ENCODE peak calls at places on chromosomes 5 and 9, in ten cellular contexts. V, Y, A, I, O, J, S, X, Z and K are unnamed samples.
A peak's percentile ranks its signal among the peaks of the same experiment; 100 is the strongest.

GRCh38 chr5:10161778-10162177 is 87.9 kb downstream of the ATPSCKMT start:
- DNase-seq in V (no peak), Y (no peak), A (no peak), I (no peak), O (no peak), J (no peak), S (no peak), X (no peak), Z (no peak), K (no peak)

GRCh38 chr5:2757563-2758311 is 6.3 kb upstream of the IRX2 start:
- DNase-seq in V (no peak), Y (no peak), A (no peak), I (peak; percentile 51), O (no peak), J (no peak), S (peak; percentile 97), X (peak; percentile 70), Z (peak; percentile 100), K (peak; percentile 94)

GRCh38 chr9:6646028-6646636 is 603 bp upstream of the GLDC start:
- DNase-seq in V (no peak), Y (no peak), A (no peak), I (no peak), O (no peak), J (no peak), S (no peak), X (no peak), Z (no peak), K (no peak)

GRCh38 chr5:168076561-168076991 is 214.9 kb upstream of the WWC1 start:
- DNase-seq in V (no peak), Y (no peak), A (no peak), I (no peak), O (peak; percentile 2), J (no peak), S (no peak), X (peak; percentile 72), Z (peak; percentile 17), K (peak; percentile 50)

GRCh38 chr9:81720450-81721086 is 31.2 kb upstream of the TLE1 start:
- DNase-seq in V (no peak), Y (no peak), A (peak; percentile 13), I (no peak), O (no peak), J (no peak), S (no peak), X (no peak), Z (no peak), K (no peak)

GRCh38 chr9:133563286-133564213 is 29.0 kb downstream of the ADAMTSL2 start:
- DNase-seq in V (no peak), Y (no peak), A (no peak), I (no peak), O (no peak), J (no peak), S (no peak), X (no peak), Z (no peak), K (no peak)

GRCh38 chr9:32069169-32069813 is 315.2 kb upstream of the ACO1 start:
- DNase-seq in V (no peak), Y (no peak), A (no peak), I (no peak), O (no peak), J (no peak), S (no peak), X (peak; percentile 72), Z (no peak), K (no peak)

GRCh38 chr5:134086943-134087305 is 27.6 kb upstream of the TCF7 start:
- DNase-seq in V (no peak), Y (no peak), A (no peak), I (no peak), O (no peak), J (peak; percentile 35), S (no peak), X (no peak), Z (no peak), K (no peak)

GRCh38 chr5:56264417-56265025 is 31.4 kb upstream of the ANKRD55 start:
- DNase-seq in V (no peak), Y (no peak), A (peak; percentile 36), I (no peak), O (peak; percentile 61), J (no peak), S (peak; percentile 61), X (peak; percentile 85), Z (peak; percentile 72), K (peak; percentile 75)
- TF ChIP-seq CTCF in V (no peak), Y (peak; percentile 66), A (peak; percentile 39), I (peak; percentile 38), O (peak; percentile 86), J (peak; percentile 75), S (peak; percentile 80), X (peak; percentile 77), Z (peak; percentile 92), K (peak; percentile 67)

DNA sequence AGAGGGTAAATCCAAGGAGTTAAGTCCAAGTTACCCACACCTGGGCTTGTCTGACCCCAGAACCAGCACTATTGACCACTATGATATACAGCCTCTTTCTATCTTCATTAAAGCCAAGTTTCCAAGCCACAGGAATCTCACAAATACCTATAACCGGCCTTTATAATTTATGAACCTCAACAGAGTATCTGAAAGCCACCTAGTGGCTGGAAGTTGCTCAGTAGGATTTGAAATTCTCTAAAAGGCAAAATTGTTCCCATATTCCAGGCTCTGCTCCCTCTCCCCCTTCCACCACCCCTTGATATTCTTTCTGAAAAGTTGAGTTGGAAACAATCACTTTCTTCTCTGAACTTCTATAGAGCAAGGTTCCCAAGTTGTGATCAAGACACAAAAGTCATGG is 106.4 kb upstream of the GPR151 start:
- DNase-seq in V (no peak), Y (no peak), A (no peak), I (no peak), O (no peak), J (no peak), S (no peak), X (peak; percentile 35), Z (no peak), K (no peak)
- TF ChIP-seq CTCF in V (no peak), Y (peak; percentile 60), A (no peak), I (no peak), O (peak; percentile 68), J (peak; percentile 67), S (no peak), X (peak; percentile 71), Z (peak; percentile 51), K (peak; percentile 25)

DNA sequence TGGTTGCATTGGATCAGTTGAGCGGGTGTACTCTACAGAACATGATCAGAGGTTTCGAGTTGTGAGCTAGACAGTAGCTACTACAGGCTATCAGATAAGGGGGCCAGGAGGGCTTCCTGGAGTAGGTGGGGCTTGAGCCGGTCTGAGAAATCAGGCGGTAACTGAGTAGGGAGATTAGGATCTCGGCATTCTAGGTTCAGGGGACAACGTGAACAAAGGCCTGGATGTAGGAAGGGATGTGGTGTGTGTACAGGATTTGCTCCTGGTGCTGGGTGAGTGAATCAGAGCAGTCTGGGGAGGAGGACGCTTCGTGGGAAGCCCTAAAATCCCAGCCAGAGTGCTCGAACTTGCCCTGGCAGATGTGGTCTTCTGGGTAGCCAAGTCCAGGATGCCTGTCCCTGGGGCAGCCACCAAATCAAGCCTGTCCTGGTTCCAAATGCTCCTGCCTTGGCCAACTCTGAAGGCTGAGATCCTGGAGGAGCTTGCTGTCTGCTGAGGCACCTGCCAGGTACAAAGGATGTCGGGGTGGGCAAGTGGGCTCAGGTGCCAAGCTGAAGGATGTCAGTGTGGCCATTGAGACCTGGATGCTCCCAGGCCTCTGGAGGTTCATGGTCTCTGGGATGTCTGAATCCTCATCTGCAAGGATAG is 33.4 kb downstream of the STC2 start:
- DNase-seq in V (no peak), Y (no peak), A (no peak), I (no peak), O (no peak), J (no peak), S (no peak), X (no peak), Z (no peak), K (no peak)
- TF ChIP-seq CTCF in V (no peak), Y (no peak), A (no peak), I (no peak), O (no peak), J (no peak), S (no peak), X (no peak), Z (no peak), K (no peak)

GRCh38 chr5:97006454-97006853 is 70.6 kb downstream of the LNPEP start:
- DNase-seq in V (no peak), Y (no peak), A (no peak), I (no peak), O (no peak), J (no peak), S (no peak), X (no peak), Z (peak; percentile 9), K (no peak)
- TF ChIP-seq CTCF in V (no peak), Y (no peak), A (no peak), I (no peak), O (no peak), J (no peak), S (no peak), X (no peak), Z (no peak), K (no peak)

GRCh38 chr5:50945139-50945538 is 278.7 kb downstream of the PARP8 start:
- DNase-seq in V (no peak), Y (no peak), A (no peak), I (no peak), O (no peak), J (no peak), S (no peak), X (no peak), Z (no peak), K (no peak)
- TF ChIP-seq CTCF in V (no peak), Y (no peak), A (no peak), I (no peak), O (no peak), J (no peak), S (no peak), X (no peak), Z (no peak), K (no peak)

DNA sequence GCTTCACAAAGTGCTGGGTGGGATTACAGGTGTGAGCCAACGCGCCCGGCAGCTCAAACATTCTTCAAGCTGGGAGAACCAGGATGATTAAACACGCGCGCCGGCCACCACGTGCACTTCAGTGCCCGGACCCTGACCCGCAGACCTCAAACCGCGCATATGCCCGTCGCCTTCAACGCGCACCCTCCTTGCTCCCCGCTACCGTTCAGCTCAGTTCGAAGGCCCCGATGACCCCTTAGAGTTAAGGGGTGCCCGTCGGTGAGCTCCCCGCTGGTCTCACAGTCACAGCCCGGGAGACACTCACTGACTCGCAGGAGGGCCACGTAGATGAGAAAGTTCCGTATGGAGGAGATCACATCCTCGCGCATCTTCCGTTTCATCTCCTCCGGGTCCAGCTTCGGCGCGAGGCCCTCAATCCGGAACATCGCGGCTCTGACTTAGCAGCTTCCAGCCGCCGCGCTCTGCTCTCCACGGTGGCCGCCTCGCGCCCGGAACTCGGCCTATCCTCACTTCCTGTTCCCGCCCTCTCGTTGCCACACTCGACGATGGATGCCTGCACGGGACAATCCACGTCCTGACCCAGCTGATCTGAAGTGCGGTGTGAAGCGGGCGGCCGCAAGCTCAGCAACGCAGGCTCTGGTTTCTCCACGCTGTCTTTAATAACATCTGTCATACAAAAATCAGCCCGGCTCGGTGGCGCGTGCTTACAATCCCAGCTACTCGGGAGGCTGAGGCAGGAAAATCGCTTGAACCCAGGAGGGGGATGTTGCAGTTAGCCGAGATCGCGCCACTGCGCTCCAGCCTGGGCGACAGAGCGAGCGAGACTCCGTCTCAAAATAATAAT is at the start of gene TOMM5:
- DNase-seq in V (peak; percentile 93), Y (peak; percentile 80), A (peak; percentile 95), I (peak; percentile 95), O (peak; percentile 89), J (peak; percentile 97), S (peak; percentile 81), X (peak; percentile 93), Z (peak; percentile 97), K (peak; percentile 93)
- TF ChIP-seq CTCF in V (no peak), Y (no peak), A (no peak), I (no peak), O (no peak), J (peak; percentile 13), S (no peak), X (no peak), Z (no peak), K (no peak)